ENCODE peak calls at places on chromosomes 16 and 17, in seven cellular contexts. V is putamen; E is CD8-positive, alpha-beta T cell; A is endothelial cell of umbilical vein; B is dermis blood vessel endothelial cell; Y is endothelial cell; K is NCI-H2029. R is an unnamed sample.

GRCh38 chr16:87328846-87329245 is 11.7 kb upstream of the C16orf95 start:
- DNase-seq in V (no peak), Y (no peak), K (no peak), E (no peak), B (no peak), A (no peak), R (no peak)

GRCh38 chr16:56506941-56507340 is 12.9 kb downstream of the BBS2 start:
- DNase-seq in B (peak), E (no peak), Y (no peak), A (peak), K (no peak), V (peak), R (no peak)

GRCh38 chr16:29116980-29117379 is 132.1 kb downstream of the LAT start:
- DNase-seq in K (no peak), V (no peak), E (no peak), A (no peak), Y (no peak), B (no peak), R (no peak)

GRCh38 chr17:8994319-8994718 is 27.0 kb upstream of the NTN1 start:
- DNase-seq in A (peak), K (no peak), B (peak), E (peak), Y (peak), V (no peak), R (peak)

GRCh38 chr17:19651461-19652238 is 3.1 kb downstream of the ALDH3A2 start:
- DNase-seq in Y (no peak), B (no peak), A (no peak), E (no peak), K (no peak), V (no peak), R (no peak)

GRCh38 chr16:69706975-69707340 is 19.4 kb downstream of the NQO1 start:
- DNase-seq in E (no peak), K (no peak), A (no peak), V (no peak), B (no peak), Y (no peak), R (no peak)

GRCh38 chr17:59155439-59156177 is at the start of gene PRR11:
- DNase-seq in A (peak), Y (peak), K (peak), E (peak), B (peak), V (no peak), R (peak)

GRCh38 chr17:17741346-17742023 is 60.2 kb downstream of the RAI1 start:
- DNase-seq in A (peak), E (no peak), V (peak), K (no peak), Y (peak), B (no peak), R (no peak)

GRCh38 chr17:70021726-70022125 is 53.3 kb upstream of the KCNJ16 start:
- DNase-seq in B (no peak), Y (no peak), K (no peak), E (no peak), A (peak), V (peak), R (no peak)

GRCh38 chr16:9102943-9103342 is 11.5 kb downstream of the HAPSTR1 start:
- DNase-seq in V (no peak), K (no peak), Y (no peak), E (no peak), B (no peak), A (no peak), R (no peak)

GRCh38 chr17:77253611-77254051 is 112.9 kb downstream of the SEC14L1 start:
- DNase-seq in B (peak), Y (no peak), A (peak), K (no peak), V (no peak), E (no peak), R (no peak)

GRCh38 chr17:70365098-70365583 is 195.8 kb downstream of the KCNJ2 start:
- DNase-seq in K (no peak), Y (no peak), E (no peak), V (no peak), A (peak), B (no peak), R (no peak)

GRCh38 chr16:85138825-85139627 is 26.8 kb upstream of the CIBAR2 start:
- DNase-seq in Y (no peak), A (no peak), E (no peak), V (no peak), K (peak), B (no peak), R (no peak)

GRCh38 chr16:67311607-67312449 is 14.7 kb downstream of the KCTD19 start:
- DNase-seq in A (peak), Y (no peak), E (no peak), B (peak), K (peak), V (no peak), R (no peak)

GRCh38 chr17:80036715-80037477 is 454 bp downstream of the CCDC40 start:
- DNase-seq in K (peak), E (peak), V (peak), Y (peak), A (peak), B (peak), R (no peak)

GRCh38 chr16:11224096-11224893 is 31.7 kb downstream of the SOCS1 start:
- DNase-seq in V (no peak), A (no peak), K (no peak), B (no peak), Y (no peak), E (peak), R (peak)

GRCh38 chr17:20051624-20052023 is 42.5 kb downstream of the SPECC1 start:
- DNase-seq in A (no peak), Y (no peak), K (no peak), V (no peak), B (no peak), E (no peak), R (no peak)

GRCh38 chr17:3004925-3005324 is 58.5 kb downstream of the OR1D5 start:
- DNase-seq in A (no peak), V (no peak), E (no peak), Y (no peak), K (no peak), B (no peak), R (no peak)

GRCh38 chr16:66169817-66170216 is 196.7 kb upstream of the CDH5 start:
- DNase-seq in V (no peak), B (no peak), E (no peak), A (no peak), K (no peak), Y (no peak), R (no peak)

GRCh38 chr17:41666336-41666680 is 22.4 kb upstream of the EIF1 start:
- DNase-seq in Y (peak), A (peak), V (peak), E (peak), B (peak), K (peak), R (no peak)

GRCh38 chr17:20944014-20944905 is 98.6 kb downstream of the USP22 start:
- DNase-seq in K (peak), Y (peak), B (peak), E (no peak), A (no peak), V (no peak), R (peak)

GRCh38 chr16:56606688-56607618 is 1.4 kb upstream of the MT2A start:
- DNase-seq in Y (peak), B (peak), K (peak), E (no peak), A (peak), V (no peak), R (no peak)

GRCh38 chr16:65480276-65480675 is 358.4 kb upstream of the CDH11 start:
- DNase-seq in A (no peak), K (no peak), Y (no peak), B (no peak), E (no peak), V (no peak), R (no peak)

GRCh38 chr16:9850716-9851115 is 331.5 kb downstream of the GRIN2A start:
- DNase-seq in K (no peak), E (no peak), A (no peak), V (no peak), B (no peak), Y (no peak), R (no peak)

GRCh38 chr17:10109146-10109545 is 89.3 kb downstream of the GAS7 start:
- DNase-seq in K (no peak), E (no peak), V (no peak), Y (no peak), A (no peak), B (no peak), R (no peak)

GRCh38 chr17:1639549-1639948 is 6.0 kb downstream of the SCARF1 start:
- DNase-seq in B (no peak), Y (no peak), K (peak), E (no peak), A (no peak), V (no peak), R (no peak)

GRCh38 chr16:55835578-55835977 is 2.7 kb upstream of the CES1 start:
- DNase-seq in A (no peak), K (no peak), Y (no peak), E (no peak), V (no peak), B (no peak), R (no peak)

GRCh38 chr17:16269658-16270057 is 52.6 kb downstream of the PIGL start:
- DNase-seq in B (no peak), A (no peak), K (no peak), E (no peak), Y (no peak), V (no peak), R (no peak)

GRCh38 chr16:47806309-47806847 is 345.2 kb downstream of the PHKB start:
- DNase-seq in K (no peak), Y (no peak), E (no peak), A (no peak), B (no peak), V (peak), R (no peak)

GRCh38 chr16:22194707-22195444 is 11.2 kb upstream of the EEF2K start:
- DNase-seq in B (no peak), K (no peak), A (no peak), Y (no peak), E (no peak), V (no peak), R (no peak)

GRCh38 chr17:48718781-48719641 is 3.3 kb downstream of the PRAC1 start:
- DNase-seq in B (peak), Y (no peak), E (no peak), K (no peak), V (no peak), A (no peak), R (no peak)

GRCh38 chr17:17377071-17377487 is 73.9 kb downstream of the NT5M start:
- DNase-seq in V (no peak), B (no peak), A (no peak), Y (no peak), E (no peak), K (no peak), R (no peak)

R was measured in activated T-cell treated with anti-CD3 and anti-CD28 coated beads, Interleukin-2, amount 50 U/mL, for 1 hour.